ENCODE peak calls at places on chromosomes 16 and 17, in four cellular contexts. M is lung, B is left ventricle myocardium inferior, H is A549. A is an unnamed sample.
A peak's percentile ranks its signal among the peaks of the same experiment; 100 is the strongest.

GRCh38 chr17:3993493-3994220 is 29.4 kb upstream of the ATP2A3 start:
- DNase-seq in B (no peak), M (no peak), H (no peak), A (no peak)

GRCh38 chr17:67818110-67819002 is 6.9 kb upstream of the BPTF start:
- DNase-seq in M (no peak), B (no peak), H (no peak), A (no peak)

GRCh38 chr16:87966685-87967185 is 15.5 kb downstream of the BANP start:
- DNase-seq in B (no peak), H (no peak), M (no peak), A (peak; percentile 64)

GRCh38 chr17:49223517-49224197 is 6.9 kb downstream of the PHOSPHO1 start:
- DNase-seq in B (peak; percentile 63), H (peak; percentile 52), M (peak; percentile 57), A (peak; percentile 84)

GRCh38 chr17:21551081-21551881 is 141.0 kb upstream of the KCNJ18 start:
- DNase-seq in M (peak; percentile 75), B (peak; percentile 84), H (peak; percentile 78), A (peak; percentile 88)

GRCh38 chr17:32914181-32914580 is 13.8 kb upstream of the TMEM98 start:
- DNase-seq in B (no peak), M (no peak), H (no peak), A (no peak)

GRCh38 chr16:2777231-2777902 is at the start of gene ELOB:
- DNase-seq in H (peak; percentile 79), B (peak; percentile 90), M (peak; percentile 87), A (peak; percentile 92)

GRCh38 chr16:2473425-2473926 is 1.5 kb upstream of the TBC1D24 start:
- DNase-seq in H (no peak), B (no peak), M (no peak), A (no peak)

GRCh38 chr17:7552621-7553051 is 3.8 kb downstream of the TNFSF12 start:
- DNase-seq in M (no peak), B (no peak), H (no peak), A (peak; percentile 42)

GRCh38 chr16:56606071-56606687 is 2.2 kb upstream of the MT2A start:
- DNase-seq in M (no peak), H (peak; percentile 78), B (no peak), A (no peak)

GRCh38 chr17:20944014-20944905 is 98.6 kb downstream of the USP22 start:
- DNase-seq in B (no peak), M (peak; percentile 58), H (peak; percentile 54), A (peak; percentile 76)

DNA sequence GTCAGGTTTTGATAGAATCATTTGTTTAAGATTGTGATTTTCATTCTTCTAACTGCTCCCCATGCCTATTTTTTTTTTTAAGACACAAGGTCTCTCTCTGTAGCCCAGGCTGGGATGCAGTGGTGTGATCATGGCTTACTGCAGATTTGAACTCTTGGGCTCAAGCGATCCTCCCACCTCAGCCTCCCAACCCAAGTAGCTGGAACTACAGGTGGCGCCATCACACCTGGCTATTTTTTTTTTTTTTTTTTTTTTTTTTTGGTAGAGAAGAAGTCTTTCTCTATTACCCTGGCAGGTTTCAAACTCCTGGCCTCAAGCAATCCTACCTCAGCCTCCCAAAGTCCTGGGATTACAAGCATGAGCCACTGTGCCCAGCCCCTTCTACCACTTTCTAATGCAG is 223.3 kb downstream of the CBLN1 start:
- DNase-seq in H (no peak), B (no peak), M (no peak), A (no peak)
- H3K4me3 ChIP-seq in H (no peak overlapping the region), B (no peak overlapping the region), M (no peak overlapping the region), A (no peak overlapping the region)

DNA sequence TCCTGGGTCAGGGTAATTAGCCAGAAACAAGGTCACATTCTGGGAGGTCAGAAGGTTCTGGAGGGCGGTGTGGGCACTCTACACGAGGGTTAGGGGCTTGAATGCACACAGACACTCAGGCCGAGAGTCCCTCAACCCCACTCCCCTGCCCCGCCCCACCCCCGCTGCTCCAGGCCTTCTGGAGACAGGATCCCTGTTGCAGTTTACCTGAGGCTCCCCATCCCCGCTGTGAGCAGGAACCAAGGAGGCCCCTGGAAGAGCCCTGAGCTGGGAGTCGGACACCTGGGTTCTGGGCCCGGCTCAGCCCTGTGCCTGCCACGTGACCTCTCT is 4.4 kb upstream of the ACTG1 start:
- DNase-seq in M (no peak), B (no peak), H (no peak), A (no peak)
- H3K4me1 ChIP-seq in M (no peaks in the 10 kb centered on the region), B (peaks cover 74% of the 10 kb centered on the region), H (peaks cover 43% of the 10 kb centered on the region), A (peaks cover 33% of the 10 kb centered on the region)

DNA sequence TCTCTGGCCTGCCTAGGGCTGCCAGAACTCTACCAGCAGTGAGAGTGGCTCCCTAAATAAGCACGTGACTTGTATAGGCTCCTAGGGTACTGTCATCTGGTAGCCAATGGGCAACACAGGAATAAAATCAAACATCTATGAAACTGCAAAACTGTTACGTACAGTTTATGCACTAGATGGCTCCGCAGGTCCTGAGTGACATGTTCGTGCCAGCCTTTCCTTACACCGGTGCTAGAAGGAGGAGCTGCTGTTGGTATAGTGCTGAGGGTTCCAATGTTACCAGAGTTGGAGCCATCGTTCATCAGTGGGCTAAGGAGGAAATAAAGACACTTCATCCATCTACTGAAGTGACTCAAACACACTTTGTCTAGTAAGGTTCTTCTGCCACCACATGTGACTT is 63.2 kb upstream of the TRAP1 start:
- DNase-seq in M (no peak), H (peak; percentile 63), B (no peak), A (no peak)
- TF ChIP-seq CTCF in M (no peak), H (peak; percentile 12), B (no peak), A (no peak)

GRCh38 chr16:9845661-9846361 is 336.4 kb downstream of the GRIN2A start:
- DNase-seq in M (no peak), B (no peak), H (peak; percentile 9), A (no peak)
- H3K4me3 ChIP-seq in M (no peak overlapping the region), B (no peak overlapping the region), H (no peak overlapping the region), A (no peak overlapping the region)

DNA sequence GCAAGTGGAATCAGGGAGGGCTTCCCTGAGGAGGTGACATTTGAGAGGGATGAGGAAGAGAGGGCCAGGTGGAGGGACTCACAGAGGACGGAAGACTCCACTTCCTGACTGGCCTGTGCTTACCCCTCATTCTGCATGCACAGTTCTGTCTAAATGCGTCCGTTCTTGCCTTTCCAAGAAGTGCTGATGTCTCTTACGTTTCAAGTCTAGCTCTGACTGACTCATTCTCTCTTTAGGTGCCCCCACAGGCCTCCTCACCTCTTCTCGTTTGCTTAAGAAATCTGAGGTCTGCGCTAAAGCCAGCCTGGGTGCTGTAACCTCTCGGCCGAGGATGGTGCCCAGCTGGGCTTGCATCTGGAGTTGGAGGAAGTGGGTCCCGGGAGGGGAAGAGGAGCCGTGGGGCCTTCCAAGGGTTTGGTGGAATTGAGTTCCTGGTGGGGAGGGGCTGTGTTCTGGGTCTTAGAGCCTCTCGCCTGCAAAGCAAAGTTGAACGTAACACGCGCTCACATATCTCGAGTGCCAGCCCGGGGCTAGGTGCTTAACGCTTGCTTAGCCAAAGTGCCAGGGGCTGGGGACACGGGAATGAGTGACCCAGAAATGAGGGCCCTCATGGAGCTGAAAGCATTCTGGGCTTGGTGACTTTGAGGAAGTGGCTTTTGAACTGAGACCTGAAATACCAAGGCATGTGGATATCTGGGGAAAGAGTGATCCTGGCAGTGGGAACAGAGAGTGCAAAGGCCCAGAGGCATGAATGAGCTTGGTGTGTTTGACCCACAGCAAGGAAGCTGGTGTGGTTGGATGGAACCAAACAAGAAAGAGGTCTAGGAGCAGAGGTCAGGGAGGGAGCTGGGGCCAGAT is 4.9 kb downstream of the IL4R start:
- DNase-seq in B (peak; percentile 47), M (peak; percentile 64), H (no peak), A (peak; percentile 65)
- H3K4me1 ChIP-seq in B (peaks cover 75% of the 10 kb centered on the region), M (peaks cover 2% of the 10 kb centered on the region), H (peaks cover 44% of the 10 kb centered on the region), A (peaks cover 75% of the 10 kb centered on the region)

DNA sequence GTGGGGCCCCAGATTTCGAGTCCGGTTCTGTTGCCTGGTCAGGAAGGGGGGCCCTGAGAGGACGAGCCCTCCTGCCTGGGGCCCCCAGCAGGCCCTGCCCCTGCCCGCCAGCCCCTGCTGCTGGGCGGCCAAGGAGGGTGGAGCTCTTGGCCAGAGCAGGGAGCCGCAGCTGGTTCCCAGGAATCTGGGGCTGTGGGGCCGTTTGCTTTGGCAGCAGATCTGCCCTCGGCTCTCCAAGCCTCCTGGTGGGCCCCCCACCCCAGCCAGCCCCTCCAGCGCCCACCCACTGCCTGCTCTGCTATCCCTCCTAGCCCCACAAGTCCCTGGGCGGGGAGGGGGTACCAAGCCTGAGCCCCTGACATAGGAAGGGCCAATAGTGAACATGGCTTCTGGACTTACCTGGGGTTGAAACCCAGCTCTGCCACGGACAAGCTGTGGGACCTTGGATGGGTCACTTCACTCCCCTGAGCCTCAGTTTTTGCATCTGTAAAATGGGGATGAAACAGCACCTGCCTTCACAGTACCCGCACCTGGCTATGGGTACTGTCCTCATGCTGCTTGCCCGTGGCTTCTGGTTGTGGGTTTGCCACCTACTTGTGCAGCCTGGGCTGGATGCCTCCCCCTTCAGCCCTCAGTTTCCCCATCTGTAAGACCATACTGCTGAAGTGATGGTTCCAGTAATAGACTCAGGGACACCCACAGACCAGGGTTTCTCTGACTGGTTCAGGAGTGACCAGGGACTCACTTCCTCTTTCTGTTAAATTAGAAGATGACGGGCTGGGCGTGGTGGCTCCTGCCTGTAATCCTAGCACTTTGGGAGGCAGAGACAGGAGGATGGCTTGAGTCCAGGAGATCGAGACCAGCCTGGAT is 9.2 kb downstream of the GLIS2 start:
- DNase-seq in H (no peak), B (no peak), M (no peak), A (no peak)
- TF ChIP-seq CTCF in H (no peak), B (no peak), M (no peak), A (no peak)

DNA sequence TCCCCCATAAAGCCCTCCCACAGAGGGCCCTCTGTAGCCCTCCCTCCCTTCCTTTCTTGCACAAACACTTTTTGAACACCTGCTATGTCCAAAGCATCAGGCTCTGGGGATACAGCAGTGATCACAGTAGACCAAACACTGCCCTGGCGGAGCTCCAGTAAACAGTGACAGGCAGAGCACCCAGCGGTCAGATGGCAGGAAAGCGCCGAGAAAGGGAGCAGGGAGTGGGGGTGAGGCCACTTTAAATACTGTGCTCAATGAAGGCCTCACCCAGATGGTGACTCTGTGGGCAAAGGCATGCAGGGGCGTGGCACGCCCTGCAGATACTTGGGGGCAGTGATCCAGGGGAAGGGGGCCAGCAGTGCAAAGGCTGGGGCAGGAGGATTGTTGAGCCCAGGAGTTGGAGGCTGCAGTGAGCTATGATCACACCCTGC is 7.6 kb downstream of the PRR29 start:
- DNase-seq in M (no peak), B (no peak), H (peak; percentile 56), A (no peak)
- H3K4me3 ChIP-seq in M (peak overlapping the region; percentile 23), B (peak overlapping the region; percentile 62), H (no peak overlapping the region), A (no peak overlapping the region)

GRCh38 chr17:79699386-79700036 is 31.2 kb upstream of the ENPP7 start:
- DNase-seq in H (no peak), M (no peak), B (no peak), A (no peak)
- H3K4me1 ChIP-seq in H (peaks cover 35% of the 10 kb centered on the region), M (no peaks in the 10 kb centered on the region), B (peaks cover 10% of the 10 kb centered on the region), A (peaks cover 3% of the 10 kb centered on the region)